ENCODE peak calls at places on chromosomes 6 and 20, in ten cellular contexts. One of them, this sample, is unnamed.

GRCh38 chr6:97586344-97586743 is 303.3 kb upstream of the MMS22L start:
- DNase-seq in astrocyte of the spinal cord: peak; percentile 20
- DNase-seq in naive thymus-derived CD4-positive, alpha-beta T cell: no peak
- DNase-seq in activated naive CD8-positive, alpha-beta T cell treated with anti-CD3 and anti-CD28 coated beads, Interleukin-2, amount 50 U/mL, for 24 hours: no peak
- DNase-seq in GM12878: no peak
- DNase-seq in amniotic stem cell: no peak
- DNase-seq in EL: no peak
- DNase-seq in activated T-cell treated with anti-CD3 and anti-CD28 coated beads for 1 hour: no peak
- DNase-seq in posterior cingulate gyrus: no peak
- DNase-seq in glutamatergic neuron: no peak
- DNase-seq in this sample: no peak

GRCh38 chr6:44116643-44117382 is 10.4 kb downstream of the MRPL14 start:
- DNase-seq in astrocyte of the spinal cord: peak; percentile 87
- DNase-seq in naive thymus-derived CD4-positive, alpha-beta T cell: no peak
- DNase-seq in activated naive CD8-positive, alpha-beta T cell treated with anti-CD3 and anti-CD28 coated beads, Interleukin-2, amount 50 U/mL, for 24 hours: no peak
- DNase-seq in GM12878: no peak
- DNase-seq in amniotic stem cell: peak; percentile 77
- DNase-seq in EL: peak; percentile 94
- DNase-seq in activated T-cell treated with anti-CD3 and anti-CD28 coated beads for 1 hour: no peak
- DNase-seq in posterior cingulate gyrus: no peak
- DNase-seq in glutamatergic neuron: no peak
- DNase-seq in this sample: no peak

GRCh38 chr6:40906759-40907158 is 132.3 kb downstream of the UNC5CL start:
- DNase-seq in astrocyte of the spinal cord: peak; percentile 20
- DNase-seq in naive thymus-derived CD4-positive, alpha-beta T cell: no peak
- DNase-seq in activated naive CD8-positive, alpha-beta T cell treated with anti-CD3 and anti-CD28 coated beads, Interleukin-2, amount 50 U/mL, for 24 hours: no peak
- DNase-seq in GM12878: no peak
- DNase-seq in amniotic stem cell: no peak
- DNase-seq in EL: peak; percentile 50
- DNase-seq in activated T-cell treated with anti-CD3 and anti-CD28 coated beads for 1 hour: no peak
- DNase-seq in posterior cingulate gyrus: no peak
- DNase-seq in glutamatergic neuron: no peak
- DNase-seq in this sample: no peak

GRCh38 chr6:116314878-116315277 is 35.1 kb upstream of the TSPYL1 start:
- DNase-seq in astrocyte of the spinal cord: no peak
- DNase-seq in naive thymus-derived CD4-positive, alpha-beta T cell: no peak
- DNase-seq in activated naive CD8-positive, alpha-beta T cell treated with anti-CD3 and anti-CD28 coated beads, Interleukin-2, amount 50 U/mL, for 24 hours: no peak
- DNase-seq in GM12878: peak; percentile 13
- DNase-seq in amniotic stem cell: no peak
- DNase-seq in EL: no peak
- DNase-seq in activated T-cell treated with anti-CD3 and anti-CD28 coated beads for 1 hour: no peak
- DNase-seq in posterior cingulate gyrus: no peak
- DNase-seq in glutamatergic neuron: no peak
- DNase-seq in this sample: no peak

GRCh38 chr20:11922561-11922960 is 4.9 kb downstream of the BTBD3 start:
- DNase-seq in astrocyte of the spinal cord: no peak
- DNase-seq in naive thymus-derived CD4-positive, alpha-beta T cell: no peak
- DNase-seq in activated naive CD8-positive, alpha-beta T cell treated with anti-CD3 and anti-CD28 coated beads, Interleukin-2, amount 50 U/mL, for 24 hours: no peak
- DNase-seq in GM12878: no peak
- DNase-seq in amniotic stem cell: no peak
- DNase-seq in EL: no peak
- DNase-seq in activated T-cell treated with anti-CD3 and anti-CD28 coated beads for 1 hour: no peak
- DNase-seq in posterior cingulate gyrus: no peak
- DNase-seq in glutamatergic neuron: no peak
- DNase-seq in this sample: no peak

GRCh38 chr6:154410619-154411044 is 54.0 kb upstream of the IPCEF1 start:
- DNase-seq in astrocyte of the spinal cord: peak; percentile 98
- DNase-seq in naive thymus-derived CD4-positive, alpha-beta T cell: no peak
- DNase-seq in activated naive CD8-positive, alpha-beta T cell treated with anti-CD3 and anti-CD28 coated beads, Interleukin-2, amount 50 U/mL, for 24 hours: peak; percentile 7
- DNase-seq in GM12878: no peak
- DNase-seq in amniotic stem cell: peak; percentile 95
- DNase-seq in EL: peak; percentile 98
- DNase-seq in activated T-cell treated with anti-CD3 and anti-CD28 coated beads for 1 hour: no peak
- DNase-seq in posterior cingulate gyrus: no peak
- DNase-seq in glutamatergic neuron: no peak
- DNase-seq in this sample: no peak

GRCh38 chr20:52654552-52654951 is 317.6 kb upstream of the TSHZ2 start:
- DNase-seq in astrocyte of the spinal cord: no peak
- DNase-seq in naive thymus-derived CD4-positive, alpha-beta T cell: no peak
- DNase-seq in activated naive CD8-positive, alpha-beta T cell treated with anti-CD3 and anti-CD28 coated beads, Interleukin-2, amount 50 U/mL, for 24 hours: no peak
- DNase-seq in GM12878: no peak
- DNase-seq in amniotic stem cell: no peak
- DNase-seq in EL: no peak
- DNase-seq in activated T-cell treated with anti-CD3 and anti-CD28 coated beads for 1 hour: no peak
- DNase-seq in posterior cingulate gyrus: no peak
- DNase-seq in glutamatergic neuron: no peak
- DNase-seq in this sample: no peak

GRCh38 chr6:21005816-21006553 is 471.7 kb downstream of the CDKAL1 start:
- DNase-seq in astrocyte of the spinal cord: peak; percentile 93
- DNase-seq in naive thymus-derived CD4-positive, alpha-beta T cell: no peak
- DNase-seq in activated naive CD8-positive, alpha-beta T cell treated with anti-CD3 and anti-CD28 coated beads, Interleukin-2, amount 50 U/mL, for 24 hours: no peak
- DNase-seq in GM12878: peak; percentile 40
- DNase-seq in amniotic stem cell: peak; percentile 75
- DNase-seq in EL: peak; percentile 91
- DNase-seq in activated T-cell treated with anti-CD3 and anti-CD28 coated beads for 1 hour: no peak
- DNase-seq in posterior cingulate gyrus: no peak
- DNase-seq in glutamatergic neuron: no peak
- DNase-seq in this sample: no peak

GRCh38 chr6:4294636-4295035 is 159.3 kb upstream of the ECI2 start:
- DNase-seq in astrocyte of the spinal cord: no peak
- DNase-seq in naive thymus-derived CD4-positive, alpha-beta T cell: no peak
- DNase-seq in activated naive CD8-positive, alpha-beta T cell treated with anti-CD3 and anti-CD28 coated beads, Interleukin-2, amount 50 U/mL, for 24 hours: no peak
- DNase-seq in GM12878: no peak
- DNase-seq in amniotic stem cell: no peak
- DNase-seq in EL: no peak
- DNase-seq in activated T-cell treated with anti-CD3 and anti-CD28 coated beads for 1 hour: no peak
- DNase-seq in posterior cingulate gyrus: no peak
- DNase-seq in glutamatergic neuron: no peak
- DNase-seq in this sample: no peak

GRCh38 chr6:81387163-81387562 is 365.3 kb downstream of the TENT5A start:
- DNase-seq in astrocyte of the spinal cord: no peak
- DNase-seq in naive thymus-derived CD4-positive, alpha-beta T cell: no peak
- DNase-seq in activated naive CD8-positive, alpha-beta T cell treated with anti-CD3 and anti-CD28 coated beads, Interleukin-2, amount 50 U/mL, for 24 hours: no peak
- DNase-seq in GM12878: no peak
- DNase-seq in amniotic stem cell: no peak
- DNase-seq in EL: no peak
- DNase-seq in activated T-cell treated with anti-CD3 and anti-CD28 coated beads for 1 hour: no peak
- DNase-seq in posterior cingulate gyrus: no peak
- DNase-seq in glutamatergic neuron: no peak
- DNase-seq in this sample: no peak

GRCh38 chr20:1893721-1894470 is 1.3 kb upstream of the SIRPA start:
- DNase-seq in astrocyte of the spinal cord: no peak
- DNase-seq in naive thymus-derived CD4-positive, alpha-beta T cell: no peak
- DNase-seq in activated naive CD8-positive, alpha-beta T cell treated with anti-CD3 and anti-CD28 coated beads, Interleukin-2, amount 50 U/mL, for 24 hours: no peak
- DNase-seq in GM12878: no peak
- DNase-seq in amniotic stem cell: no peak
- DNase-seq in EL: no peak
- DNase-seq in activated T-cell treated with anti-CD3 and anti-CD28 coated beads for 1 hour: no peak
- DNase-seq in posterior cingulate gyrus: peak; percentile 59
- DNase-seq in glutamatergic neuron: no peak
- DNase-seq in this sample: no peak

This sample was measured in WTC11.